ENCODE peak calls at places on chromosomes 5 and 9, in six cellular contexts. F is hepatocyte; G is left ventricle myocardium inferior; R is tibial artery; X is psoas muscle; D is naive thymus-derived CD4-positive, alpha-beta T cell. I is an unnamed sample.
A peak's percentile ranks its signal among the peaks of the same experiment; 100 is the strongest.

GRCh38 chr9:90180374-90180773 is 462.2 kb downstream of the DIRAS2 start:
- DNase-seq in F (no peak), G (no peak), R (no peak), X (no peak), D (no peak), I (no peak)

GRCh38 chr5:32506809-32507208 is 62.3 kb upstream of the ZFR start:
- DNase-seq in F (no peak), G (no peak), R (peak; percentile 41), X (peak; percentile 40), D (no peak), I (no peak)

GRCh38 chr5:115296130-115296997 is at the start of gene CCDC112:
- DNase-seq in F (peak; percentile 88), G (peak; percentile 86), R (peak; percentile 75), X (peak; percentile 78), D (peak; percentile 52), I (peak; percentile 87)

GRCh38 chr9:33288235-33288634 is 2.1 kb upstream of the NFX1 start:
- DNase-seq in F (no peak), G (no peak), R (no peak), X (no peak), D (no peak), I (no peak)

GRCh38 chr9:114214181-114214580 is 58.8 kb downstream of the COL27A1 start:
- DNase-seq in F (no peak), G (peak; percentile 60), R (peak; percentile 65), X (peak; percentile 52), D (no peak), I (no peak)

GRCh38 chr9:70389642-70390266 is 24.7 kb downstream of the KLF9 start:
- DNase-seq in F (no peak), G (no peak), R (no peak), X (peak; percentile 42), D (no peak), I (no peak)

GRCh38 chr5:10856646-10857332 is 95.8 kb upstream of the DAP start:
- DNase-seq in F (peak; percentile 76), G (peak; percentile 38), R (no peak), X (peak; percentile 17), D (no peak), I (no peak)

GRCh38 chr9:89879711-89880110 is 274.9 kb downstream of the GADD45G start:
- DNase-seq in F (no peak), G (peak; percentile 76), R (peak; percentile 62), X (peak; percentile 66), D (no peak), I (no peak)

GRCh38 chr5:31935702-31936347 is 238.3 kb downstream of the GOLPH3 start:
- DNase-seq in F (peak; percentile 27), G (no peak), R (no peak), X (no peak), D (no peak), I (no peak)

GRCh38 chr9:113350937-113351336 is 1.6 kb downstream of the BSPRY start:
- DNase-seq in F (no peak), G (no peak), R (no peak), X (no peak), D (no peak), I (no peak)

DNA sequence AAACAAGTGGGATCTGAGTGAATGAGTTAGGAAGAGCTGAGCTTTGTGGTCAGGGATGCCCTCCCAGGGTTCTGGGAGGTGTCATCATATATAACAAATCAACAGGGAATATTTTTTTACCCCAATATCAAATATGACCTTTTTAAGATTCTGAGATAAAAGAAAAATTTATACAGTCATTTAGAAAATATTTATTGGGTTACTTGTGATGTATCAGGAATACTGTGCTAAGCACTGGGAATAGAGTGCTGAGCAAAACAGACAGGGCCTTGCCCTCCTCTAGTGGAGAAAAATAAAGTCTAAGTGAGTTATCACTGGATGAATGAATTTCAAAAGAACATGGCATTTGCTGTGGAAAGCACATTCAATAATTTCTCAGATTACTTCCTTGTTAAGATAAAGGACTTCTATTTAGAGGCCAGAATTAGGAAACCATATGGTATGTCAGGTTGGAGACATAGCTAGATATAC is 102.9 kb downstream of the BOD1 start:
- DNase-seq in F (no peak), G (no peak), R (no peak), X (no peak), D (no peak), I (no peak)
- H3K27ac ChIP-seq in F (no peak overlapping the region), G (no peak overlapping the region), R (no peak overlapping the region), X (no peak overlapping the region), D (no peak overlapping the region), I (no peak overlapping the region)

DNA sequence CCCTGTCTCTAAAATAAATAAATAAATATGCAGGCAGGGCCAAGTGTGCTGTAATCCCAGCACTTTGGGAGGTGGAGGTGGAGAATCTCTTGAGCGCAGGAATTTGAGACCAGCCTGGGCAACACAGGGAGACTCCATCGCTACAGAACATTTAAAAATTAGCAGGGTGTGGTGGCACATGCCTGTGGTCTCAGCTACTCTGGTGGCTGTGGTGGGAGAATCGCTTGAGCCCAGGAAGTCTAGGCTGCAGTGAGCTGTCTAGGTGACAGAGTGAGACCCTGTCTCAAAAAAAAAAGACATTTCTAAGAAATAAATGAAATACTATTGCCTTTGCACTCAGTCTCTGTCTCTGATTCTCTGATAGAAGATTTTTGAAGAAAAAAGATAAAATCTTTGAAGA is 1.2 kb upstream of the PCDHGA10 start:
- DNase-seq in F (no peak), G (no peak), R (no peak), X (no peak), D (no peak), I (no peak)
- H3K27me3 ChIP-seq in F (no peaks in the 10 kb centered on the region), G (no peaks in the 10 kb centered on the region), R (no peaks in the 10 kb centered on the region), X (no peaks in the 10 kb centered on the region), D (peaks cover 22% of the 10 kb centered on the region), I (no peaks in the 10 kb centered on the region)

GRCh38 chr9:87725356-87725899 is 491 bp upstream of the CTSL start:
- DNase-seq in F (peak; percentile 38), G (peak; percentile 40), R (no peak), X (peak; percentile 37), D (no peak), I (no peak)
- H3K4me3 ChIP-seq in F (peak overlapping the region; percentile 55), G (peak overlapping the region; percentile 90), R (peak overlapping the region; percentile 77), X (peak overlapping the region; percentile 92), D (peak overlapping the region; percentile 77), I (peak overlapping the region; percentile 57)

GRCh38 chr5:66889524-66889923 is 293.3 kb downstream of the MAST4 start:
- DNase-seq in F (no peak), G (no peak), R (no peak), X (no peak), D (no peak), I (no peak)

GRCh38 chr5:66892715-66893114 is 296.5 kb downstream of the MAST4 start:
- DNase-seq in F (no peak), G (no peak), R (no peak), X (no peak), D (no peak), I (no peak)

GRCh38 chr5:66888613-66889012 is 292.4 kb downstream of the MAST4 start:
- DNase-seq in F (no peak), G (no peak), R (no peak), X (no peak), D (no peak), I (peak; percentile 2)

GRCh38 chr5:66894480-66895240 is 298.5 kb downstream of the MAST4 start:
- DNase-seq in F (no peak), G (no peak), R (no peak), X (no peak), D (no peak), I (no peak)

DNA sequence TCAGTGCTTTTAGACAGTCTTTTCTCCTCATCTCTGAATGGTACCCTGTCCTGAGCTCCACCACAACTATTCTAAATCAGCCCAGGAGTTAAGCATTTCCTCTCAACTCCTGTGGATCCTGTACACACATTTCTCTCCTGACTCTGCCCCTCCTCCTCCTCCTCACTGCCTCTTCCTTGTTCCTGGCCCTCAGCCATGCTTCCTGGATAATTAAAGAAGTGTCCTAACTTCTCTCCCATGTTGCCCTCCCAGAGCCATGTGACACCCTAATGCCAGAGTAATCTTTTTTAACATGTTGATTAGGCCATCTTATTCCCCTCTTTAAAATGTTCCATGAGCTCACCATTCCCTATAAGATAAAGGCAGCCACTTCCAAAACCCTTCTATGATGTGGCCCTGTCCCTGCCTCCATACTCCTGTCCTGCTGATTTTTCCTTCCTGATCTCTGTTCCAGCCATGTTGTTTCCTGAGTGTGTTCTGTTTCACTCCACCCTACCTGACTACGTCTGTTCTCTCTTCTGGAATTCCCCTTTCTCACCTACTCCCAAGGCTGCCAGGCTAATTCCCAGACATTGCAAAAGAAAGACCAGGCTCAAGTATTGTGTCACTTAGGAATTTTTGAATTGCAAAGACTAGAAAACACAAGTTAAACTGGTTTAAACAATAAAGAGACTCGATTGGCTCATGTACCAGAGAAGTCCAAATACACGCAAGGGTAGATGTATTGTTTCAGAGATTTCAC is 295.2 kb downstream of the MAST4 start:
- DNase-seq in F (peak; percentile 12), G (no peak), R (no peak), X (no peak), D (no peak), I (peak; percentile 4)
- H3K27ac ChIP-seq in F (peak overlapping the region; percentile 25), G (peak overlapping the region; percentile 59), R (no peak overlapping the region), X (no peak overlapping the region), D (no peak overlapping the region), I (no peak overlapping the region)

DNA sequence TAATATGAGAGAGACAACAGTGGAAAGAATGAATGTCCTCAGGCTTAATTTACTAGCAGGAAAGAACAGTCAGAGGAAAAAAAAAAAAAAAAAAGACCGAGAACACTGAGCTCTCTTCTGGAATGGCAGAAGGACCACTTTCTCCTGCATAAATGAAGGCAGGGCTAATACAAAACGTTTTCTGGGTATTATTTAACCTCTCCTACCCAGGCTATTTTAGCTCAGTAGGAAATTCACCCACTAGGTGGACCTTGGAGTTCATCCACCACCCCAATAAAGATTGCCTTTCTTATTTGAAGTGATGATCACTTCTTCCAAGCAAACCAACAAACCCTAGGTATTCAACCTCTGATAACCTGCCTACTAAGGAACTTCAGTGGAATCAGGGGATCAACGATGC is 3.7 kb downstream of the GLIS3 start:
- DNase-seq in F (no peak), G (no peak), R (no peak), X (no peak), D (no peak), I (no peak)
- H3K27me3 ChIP-seq in F (no peaks in the 10 kb centered on the region), G (peaks cover 7% of the 10 kb centered on the region), R (no peaks in the 10 kb centered on the region), X (no peaks in the 10 kb centered on the region), D (no peaks in the 10 kb centered on the region), I (peaks cover 2% of the 10 kb centered on the region)

GRCh38 chr9:127793093-127793708 is 7.4 kb downstream of the CDK9 start:
- DNase-seq in F (no peak), G (no peak), R (no peak), X (no peak), D (no peak), I (no peak)

GRCh38 chr9:127794001-127794791 is 8.4 kb downstream of the CDK9 start:
- DNase-seq in F (no peak), G (no peak), R (no peak), X (no peak), D (no peak), I (no peak)

GRCh38 chr9:127792417-127793031 is 6.7 kb downstream of the CDK9 start:
- DNase-seq in F (no peak), G (no peak), R (no peak), X (no peak), D (no peak), I (no peak)

GRCh38 chr9:127796225-127796813 is 6.4 kb upstream of the FPGS start:
- DNase-seq in F (no peak), G (no peak), R (no peak), X (no peak), D (no peak), I (peak; percentile 71)

GRCh38 chr9:127796899-127797370 is 5.7 kb upstream of the FPGS start:
- DNase-seq in F (no peak), G (no peak), R (no peak), X (no peak), D (no peak), I (no peak)
- H3K4me3 ChIP-seq in F (no peak overlapping the region), G (no peak overlapping the region), R (no peak overlapping the region), X (no peak overlapping the region), D (no peak overlapping the region), I (no peak overlapping the region)

I was measured in small intestine.